ENCODE peak calls at places on chromosomes 7 and 10, in nine cellular contexts. K, D, H, M, C, V, S, U and B are unnamed samples.

GRCh38 chr10:90674461-90674860 is 183.4 kb downstream of the HTR7 start:
- DNase-seq in M (no peak), C (no peak), V (no peak), S (no peak), D (no peak), K (no peak), U (no peak), H (no peak), B (no peak)

GRCh38 chr7:27175626-27176342 is 1.7 kb upstream of the HOXA10 start:
- DNase-seq in U (no peak), V (peak; percentile 55), K (no peak), M (no peak), S (no peak), C (peak; percentile 76), D (no peak), H (no peak), B (peak; percentile 76)

GRCh38 chr7:81260152-81260551 is 341.3 kb upstream of the SEMA3C start:
- DNase-seq in V (no peak), C (no peak), U (no peak), M (no peak), D (no peak), S (no peak), H (no peak), K (no peak), B (no peak)

GRCh38 chr7:137135654-137136350 is 207.7 kb downstream of the PTN start:
- DNase-seq in K (no peak), V (no peak), U (no peak), D (no peak), C (no peak), S (no peak), M (no peak), H (no peak), B (no peak)

GRCh38 chr7:140402178-140402835 is 1.6 kb upstream of the RAB19 start:
- DNase-seq in K (no peak), H (no peak), M (no peak), C (no peak), D (peak; percentile 65), V (no peak), S (no peak), U (no peak), B (no peak)

GRCh38 chr10:36448760-36449681 is 676.4 kb upstream of the ANKRD30A start:
- DNase-seq in V (no peak), U (no peak), C (no peak), M (peak; percentile 33), H (no peak), D (no peak), K (no peak), S (no peak), B (peak; percentile 83)

GRCh38 chr10:13983035-13983434 is 347.7 kb downstream of the FRMD4A start:
- DNase-seq in V (no peak), C (no peak), S (no peak), H (no peak), D (no peak), M (no peak), U (no peak), K (no peak), B (no peak)

GRCh38 chr7:140923358-140924006 is 1.2 kb downstream of the BRAF start:
- DNase-seq in K (no peak), C (no peak), M (peak; percentile 35), U (no peak), S (no peak), H (peak; percentile 4), V (no peak), D (peak; percentile 9), B (no peak)

GRCh38 chr10:88065384-88066049 is 202.1 kb downstream of the PTEN start:
- DNase-seq in D (peak; percentile 37), K (no peak), H (no peak), V (no peak), U (no peak), C (no peak), M (no peak), S (no peak), B (no peak)

GRCh38 chr10:45418859-45419672 is 45.0 kb downstream of the ALOX5 start:
- DNase-seq in H (peak; percentile 57), U (peak; percentile 73), M (peak; percentile 82), C (peak; percentile 91), D (peak; percentile 12), S (peak; percentile 48), V (peak; percentile 83), K (peak; percentile 67), B (peak; percentile 90)

GRCh38 chr10:75140246-75140645 is 28.8 kb downstream of the SAMD8 start:
- DNase-seq in C (no peak), V (no peak), H (no peak), S (no peak), K (no peak), M (peak; percentile 39), U (no peak), D (no peak), B (no peak)

GRCh38 chr7:97680622-97681021 is 51.3 kb upstream of the TAC1 start:
- DNase-seq in H (no peak), M (no peak), C (no peak), U (no peak), S (no peak), K (no peak), D (no peak), V (no peak), B (no peak)

GRCh38 chr7:93365341-93365740 is 133.2 kb downstream of the VPS50 start:
- DNase-seq in U (no peak), S (no peak), K (no peak), M (no peak), H (no peak), V (no peak), C (no peak), D (peak; percentile 1), B (no peak)

GRCh38 chr7:55188590-55189446 is 170.0 kb downstream of the EGFR start:
- DNase-seq in V (no peak), H (no peak), U (no peak), S (no peak), C (no peak), K (no peak), M (no peak), D (no peak), B (no peak)

GRCh38 chr10:87632439-87632838 is 27.2 kb upstream of the PAPSS2 start:
- DNase-seq in V (no peak), D (no peak), K (no peak), M (no peak), S (no peak), H (no peak), U (no peak), C (no peak), B (no peak)

GRCh38 chr7:42932861-42933591 is 850 bp downstream of the MRPL32 start:
- DNase-seq in V (no peak), H (peak; percentile 54), S (no peak), K (no peak), C (no peak), U (no peak), M (peak; percentile 77), D (no peak), B (peak; percentile 65)

GRCh38 chr7:34550996-34551395 is 107.0 kb upstream of the NPSR1 start:
- DNase-seq in H (no peak), S (no peak), K (no peak), V (no peak), M (no peak), U (no peak), C (no peak), D (no peak), B (no peak)

GRCh38 chr7:63071396-63071795 is 927.3 kb upstream of the ZNF722 start:
- DNase-seq in V (no peak), C (no peak), M (no peak), H (no peak), S (no peak), D (no peak), U (no peak), K (no peak), B (no peak)

GRCh38 chr10:34941471-34942357 is 126.6 kb upstream of the PARD3 start:
- DNase-seq in U (no peak), C (peak; percentile 43), K (no peak), M (no peak), V (no peak), S (no peak), D (peak; percentile 75), H (no peak), B (no peak)

GRCh38 chr10:22550732-22551131 is 163.6 kb downstream of the PIP4K2A start:
- DNase-seq in K (peak; percentile 28), U (peak; percentile 46), S (peak; percentile 32), M (peak; percentile 61), V (no peak), D (no peak), H (peak; percentile 21), C (no peak), B (peak; percentile 88)

DNA sequence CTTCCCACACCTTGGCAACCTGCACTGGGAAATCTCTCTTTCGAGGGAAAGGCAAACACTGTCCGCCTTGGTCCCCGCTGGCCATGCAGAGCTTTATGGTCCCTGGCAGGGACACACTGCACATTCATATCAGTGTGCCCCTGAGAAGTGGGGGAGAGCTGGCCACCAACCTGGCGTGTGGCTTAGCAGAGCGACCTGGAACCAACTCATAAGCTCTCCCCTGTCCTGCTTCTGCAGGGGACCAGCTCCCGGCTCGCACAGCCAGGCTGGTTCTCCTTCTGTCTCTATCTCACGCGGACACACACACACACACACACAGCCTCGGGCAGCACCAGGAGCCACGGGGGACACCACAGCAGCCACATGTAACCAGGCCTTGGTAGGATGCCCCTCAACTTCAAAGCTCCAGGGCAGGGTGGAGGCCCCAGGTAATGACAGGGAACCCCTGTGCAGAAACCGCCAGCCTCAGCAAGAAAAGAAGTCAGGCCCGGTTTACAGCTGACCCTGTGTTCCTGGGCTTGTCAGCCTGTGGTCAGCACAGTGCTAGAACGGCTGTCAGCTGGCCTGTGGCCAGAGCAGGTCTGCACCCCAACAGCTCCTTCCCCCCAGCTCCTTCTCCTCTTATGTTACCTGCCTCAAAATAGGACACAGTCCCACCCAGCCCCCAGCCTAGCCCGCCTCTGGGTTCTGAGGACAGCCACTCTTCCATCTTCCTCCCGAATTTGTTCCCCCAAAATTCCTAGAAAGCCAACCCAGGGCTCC is 69.3 kb downstream of the OAT start:
- DNase-seq in U (no peak), H (no peak), K (no peak), D (no peak), C (no peak), M (no peak), S (no peak), V (peak; percentile 57), B (peak; percentile 54)
- H3K9me3 ChIP-seq in U (no peaks in the 10 kb centered on the region), H (no peaks in the 10 kb centered on the region), K (no peaks in the 10 kb centered on the region), D (no peaks in the 10 kb centered on the region), C (no peaks in the 10 kb centered on the region), M (no peaks in the 10 kb centered on the region), S (no peaks in the 10 kb centered on the region), V (no peaks in the 10 kb centered on the region), B (no peaks in the 10 kb centered on the region)

GRCh38 chr7:88062238-88062637 is 128.2 kb downstream of the ADAM22 start:
- DNase-seq in C (no peak), U (no peak), H (no peak), D (no peak), V (no peak), M (no peak), K (no peak), S (no peak), B (no peak)
- H3K9me3 ChIP-seq in C (no peaks in the 10 kb centered on the region), U (no peaks in the 10 kb centered on the region), H (no peaks in the 10 kb centered on the region), D (no peaks in the 10 kb centered on the region), V (no peaks in the 10 kb centered on the region), M (no peaks in the 10 kb centered on the region), K (no peaks in the 10 kb centered on the region), S (no peaks in the 10 kb centered on the region), B (no peaks in the 10 kb centered on the region)

GRCh38 chr10:133022784-133023115 is 65.0 kb upstream of the ADGRA1 start:
- DNase-seq in C (no peak), U (no peak), V (no peak), D (no peak), S (no peak), K (no peak), H (no peak), M (peak; percentile 28), B (no peak)
- H3K9me3 ChIP-seq in C (no peaks in the 10 kb centered on the region), U (no peaks in the 10 kb centered on the region), V (no peaks in the 10 kb centered on the region), D (no peaks in the 10 kb centered on the region), S (peaks cover 3% of the 10 kb centered on the region), K (no peaks in the 10 kb centered on the region), H (no peaks in the 10 kb centered on the region), M (no peaks in the 10 kb centered on the region), B (no peaks in the 10 kb centered on the region)

GRCh38 chr7:158300427-158300826 is 287.2 kb downstream of the PTPRN2 start:
- DNase-seq in K (no peak), S (no peak), C (no peak), V (no peak), M (no peak), D (no peak), H (no peak), U (no peak), B (peak; percentile 28)
- H3K9me3 ChIP-seq in K (no peaks in the 10 kb centered on the region), S (no peaks in the 10 kb centered on the region), C (no peaks in the 10 kb centered on the region), V (no peaks in the 10 kb centered on the region), M (no peaks in the 10 kb centered on the region), D (peaks cover 3% of the 10 kb centered on the region), H (no peaks in the 10 kb centered on the region), U (no peaks in the 10 kb centered on the region), B (peaks cover 95% of the 10 kb centered on the region)